ENCODE peak calls at places on chromosomes 6 and 20, in eight cellular contexts. One of them, this sample, is unnamed.
A peak's percentile ranks its signal among the peaks of the same experiment; 100 is the strongest.

GRCh38 chr6:16168858-16169257 is 40.0 kb downstream of the MYLIP start:
- DNase-seq in fibroblast of villous mesenchyme: peak; percentile 53
- DNase-seq in NB4: peak; percentile 78
- DNase-seq in neural crest cell: no peak
- DNase-seq in cardiac fibroblast: peak; percentile 64
- DNase-seq in endothelial cell: peak; percentile 26
- DNase-seq in fibroblast of the aortic adventitia: peak; percentile 66
- DNase-seq in RWPE1: no peak
- DNase-seq in this sample: peak; percentile 31

GRCh38 chr6:129719692-129720091 is 9.7 kb upstream of the ARHGAP18 start:
- DNase-seq in endothelial cell: no peak
- DNase-seq in RWPE1: no peak
- DNase-seq in neural crest cell: no peak
- DNase-seq in fibroblast of the aortic adventitia: peak; percentile 74
- DNase-seq in cardiac fibroblast: peak; percentile 77
- DNase-seq in fibroblast of villous mesenchyme: peak; percentile 67
- DNase-seq in NB4: no peak
- DNase-seq in this sample: no peak

GRCh38 chr20:41406896-41407444 is 40.4 kb upstream of the EMILIN3 start:
- DNase-seq in neural crest cell: no peak
- DNase-seq in endothelial cell: no peak
- DNase-seq in RWPE1: no peak
- DNase-seq in fibroblast of villous mesenchyme: no peak
- DNase-seq in NB4: no peak
- DNase-seq in fibroblast of the aortic adventitia: no peak
- DNase-seq in cardiac fibroblast: no peak
- DNase-seq in this sample: no peak

GRCh38 chr20:42945194-42945593 is 244.5 kb downstream of the PTPRT start:
- DNase-seq in neural crest cell: no peak
- DNase-seq in NB4: no peak
- DNase-seq in cardiac fibroblast: no peak
- DNase-seq in fibroblast of villous mesenchyme: no peak
- DNase-seq in fibroblast of the aortic adventitia: no peak
- DNase-seq in RWPE1: no peak
- DNase-seq in endothelial cell: no peak
- DNase-seq in this sample: no peak

GRCh38 chr6:117559299-117559698 is 43.0 kb downstream of the GOPC start:
- DNase-seq in endothelial cell: no peak
- DNase-seq in NB4: no peak
- DNase-seq in fibroblast of the aortic adventitia: no peak
- DNase-seq in fibroblast of villous mesenchyme: no peak
- DNase-seq in RWPE1: no peak
- DNase-seq in cardiac fibroblast: no peak
- DNase-seq in neural crest cell: no peak
- DNase-seq in this sample: peak; percentile 12

GRCh38 chr6:82612475-82612874 is 248.9 kb downstream of the TPBG start:
- DNase-seq in RWPE1: no peak
- DNase-seq in neural crest cell: no peak
- DNase-seq in endothelial cell: no peak
- DNase-seq in fibroblast of villous mesenchyme: no peak
- DNase-seq in fibroblast of the aortic adventitia: peak; percentile 68
- DNase-seq in NB4: no peak
- DNase-seq in cardiac fibroblast: no peak
- DNase-seq in this sample: no peak

GRCh38 chr6:26020983-26021349 is 58.4 kb downstream of the TRIM38 start:
- DNase-seq in neural crest cell: peak; percentile 54
- DNase-seq in endothelial cell: peak; percentile 61
- DNase-seq in fibroblast of villous mesenchyme: peak; percentile 77
- DNase-seq in cardiac fibroblast: peak; percentile 72
- DNase-seq in RWPE1: peak; percentile 15
- DNase-seq in fibroblast of the aortic adventitia: peak; percentile 70
- DNase-seq in NB4: peak; percentile 81
- DNase-seq in this sample: peak; percentile 77

GRCh38 chr20:41643504-41643938 is 25.3 kb upstream of the CHD6 start:
- DNase-seq in fibroblast of the aortic adventitia: peak; percentile 94
- DNase-seq in fibroblast of villous mesenchyme: peak; percentile 48
- DNase-seq in cardiac fibroblast: peak; percentile 93
- DNase-seq in endothelial cell: no peak
- DNase-seq in NB4: peak; percentile 29
- DNase-seq in RWPE1: peak; percentile 54
- DNase-seq in neural crest cell: no peak
- DNase-seq in this sample: peak; percentile 54

GRCh38 chr6:26264547-26264946 is 100.5 kb upstream of the BTN3A2 start:
- DNase-seq in neural crest cell: no peak
- DNase-seq in RWPE1: no peak
- DNase-seq in fibroblast of villous mesenchyme: no peak
- DNase-seq in endothelial cell: no peak
- DNase-seq in fibroblast of the aortic adventitia: no peak
- DNase-seq in cardiac fibroblast: no peak
- DNase-seq in NB4: no peak
- DNase-seq in this sample: no peak

GRCh38 chr20:46209930-46210671 is 92.0 kb downstream of the CD40 start:
- DNase-seq in neural crest cell: no peak
- DNase-seq in endothelial cell: no peak
- DNase-seq in fibroblast of the aortic adventitia: no peak
- DNase-seq in RWPE1: no peak
- DNase-seq in fibroblast of villous mesenchyme: no peak
- DNase-seq in NB4: no peak
- DNase-seq in cardiac fibroblast: peak; percentile 6
- DNase-seq in this sample: no peak

GRCh38 chr20:51531141-51531710 is 11.3 kb downstream of the NFATC2 start:
- DNase-seq in fibroblast of villous mesenchyme: no peak
- DNase-seq in cardiac fibroblast: no peak
- DNase-seq in neural crest cell: no peak
- DNase-seq in NB4: no peak
- DNase-seq in fibroblast of the aortic adventitia: no peak
- DNase-seq in RWPE1: peak; percentile 97
- DNase-seq in endothelial cell: no peak
- DNase-seq in this sample: peak; percentile 58

GRCh38 chr20:6828794-6829423 is 61.4 kb downstream of the BMP2 start:
- DNase-seq in fibroblast of villous mesenchyme: peak; percentile 59
- DNase-seq in endothelial cell: peak; percentile 73
- DNase-seq in RWPE1: peak; percentile 82
- DNase-seq in fibroblast of the aortic adventitia: peak; percentile 74
- DNase-seq in cardiac fibroblast: peak; percentile 72
- DNase-seq in neural crest cell: peak; percentile 69
- DNase-seq in NB4: peak; percentile 68
- DNase-seq in this sample: peak; percentile 82

GRCh38 chr20:38569747-38570519 is 11.1 kb upstream of the ADIG start:
- DNase-seq in cardiac fibroblast: no peak
- DNase-seq in fibroblast of villous mesenchyme: no peak
- DNase-seq in endothelial cell: no peak
- DNase-seq in neural crest cell: no peak
- DNase-seq in RWPE1: no peak
- DNase-seq in fibroblast of the aortic adventitia: no peak
- DNase-seq in NB4: no peak
- DNase-seq in this sample: no peak

GRCh38 chr6:30548375-30548774 is 7.9 kb downstream of the GNL1 start:
- DNase-seq in cardiac fibroblast: peak; percentile 33
- DNase-seq in fibroblast of villous mesenchyme: peak; percentile 19
- DNase-seq in RWPE1: no peak
- DNase-seq in endothelial cell: no peak
- DNase-seq in NB4: no peak
- DNase-seq in fibroblast of the aortic adventitia: peak; percentile 22
- DNase-seq in neural crest cell: no peak
- DNase-seq in this sample: no peak

GRCh38 chr6:75422024-75422639 is 71.5 kb downstream of the FILIP1 start:
- DNase-seq in endothelial cell: no peak
- DNase-seq in fibroblast of villous mesenchyme: peak; percentile 59
- DNase-seq in fibroblast of the aortic adventitia: peak; percentile 35
- DNase-seq in cardiac fibroblast: peak; percentile 52
- DNase-seq in neural crest cell: no peak
- DNase-seq in NB4: no peak
- DNase-seq in RWPE1: no peak
- DNase-seq in this sample: peak; percentile 8

GRCh38 chr6:82554706-82555105 is 191.1 kb downstream of the TPBG start:
- DNase-seq in RWPE1: no peak
- DNase-seq in fibroblast of the aortic adventitia: peak; percentile 65
- DNase-seq in cardiac fibroblast: no peak
- DNase-seq in neural crest cell: no peak
- DNase-seq in endothelial cell: no peak
- DNase-seq in fibroblast of villous mesenchyme: peak; percentile 48
- DNase-seq in NB4: no peak
- DNase-seq in this sample: no peak

GRCh38 chr20:1786061-1786460 is 109.1 kb upstream of the SIRPA start:
- DNase-seq in NB4: no peak
- DNase-seq in cardiac fibroblast: no peak
- DNase-seq in endothelial cell: no peak
- DNase-seq in fibroblast of the aortic adventitia: no peak
- DNase-seq in fibroblast of villous mesenchyme: no peak
- DNase-seq in RWPE1: no peak
- DNase-seq in neural crest cell: no peak
- DNase-seq in this sample: no peak

GRCh38 chr6:116561377-116562018 is 7.9 kb downstream of the CALHM4 start:
- DNase-seq in neural crest cell: peak; percentile 70
- DNase-seq in endothelial cell: peak; percentile 75
- DNase-seq in NB4: peak; percentile 76
- DNase-seq in fibroblast of villous mesenchyme: peak; percentile 77
- DNase-seq in RWPE1: peak; percentile 40
- DNase-seq in cardiac fibroblast: peak; percentile 86
- DNase-seq in fibroblast of the aortic adventitia: peak; percentile 86
- DNase-seq in this sample: peak; percentile 75

GRCh38 chr20:3590164-3590563 is 73.0 kb downstream of the GFRA4 start:
- DNase-seq in endothelial cell: no peak
- DNase-seq in NB4: no peak
- DNase-seq in RWPE1: no peak
- DNase-seq in cardiac fibroblast: no peak
- DNase-seq in fibroblast of villous mesenchyme: no peak
- DNase-seq in fibroblast of the aortic adventitia: no peak
- DNase-seq in neural crest cell: no peak
- DNase-seq in this sample: no peak

GRCh38 chr20:43972692-43973091 is 58.0 kb downstream of the TOX2 start:
- DNase-seq in neural crest cell: no peak
- DNase-seq in fibroblast of villous mesenchyme: no peak
- DNase-seq in cardiac fibroblast: no peak
- DNase-seq in NB4: no peak
- DNase-seq in RWPE1: no peak
- DNase-seq in endothelial cell: no peak
- DNase-seq in fibroblast of the aortic adventitia: no peak
- DNase-seq in this sample: no peak

GRCh38 chr6:38020593-38020992 is 201.1 kb downstream of the ZFAND3 start:
- DNase-seq in NB4: no peak
- DNase-seq in fibroblast of villous mesenchyme: no peak
- DNase-seq in RWPE1: no peak
- DNase-seq in endothelial cell: no peak
- DNase-seq in cardiac fibroblast: no peak
- DNase-seq in fibroblast of the aortic adventitia: no peak
- DNase-seq in neural crest cell: no peak
- DNase-seq in this sample: no peak

GRCh38 chr6:131628726-131629125 is 684 bp upstream of the MED23 start:
- DNase-seq in fibroblast of villous mesenchyme: peak; percentile 4
- DNase-seq in cardiac fibroblast: no peak
- DNase-seq in RWPE1: no peak
- DNase-seq in NB4: peak; percentile 8
- DNase-seq in neural crest cell: no peak
- DNase-seq in fibroblast of the aortic adventitia: no peak
- DNase-seq in endothelial cell: no peak
- DNase-seq in this sample: no peak

GRCh38 chr6:84242265-84242664 is 14.8 kb upstream of the CEP162 start:
- DNase-seq in endothelial cell: no peak
- DNase-seq in RWPE1: no peak
- DNase-seq in fibroblast of the aortic adventitia: no peak
- DNase-seq in NB4: no peak
- DNase-seq in cardiac fibroblast: no peak
- DNase-seq in fibroblast of villous mesenchyme: no peak
- DNase-seq in neural crest cell: no peak
- DNase-seq in this sample: no peak

GRCh38 chr6:84243240-84243639 is 15.8 kb upstream of the CEP162 start:
- DNase-seq in fibroblast of villous mesenchyme: no peak
- DNase-seq in NB4: no peak
- DNase-seq in neural crest cell: no peak
- DNase-seq in RWPE1: no peak
- DNase-seq in fibroblast of the aortic adventitia: peak; percentile 18
- DNase-seq in cardiac fibroblast: peak; percentile 35
- DNase-seq in endothelial cell: no peak
- DNase-seq in this sample: no peak
- TF ChIP-seq CTCF in fibroblast of villous mesenchyme: no peak
- TF ChIP-seq CTCF in NB4: no peak
- TF ChIP-seq CTCF in neural crest cell: no peak
- TF ChIP-seq CTCF in RWPE1: no peak
- TF ChIP-seq CTCF in fibroblast of the aortic adventitia: no peak
- TF ChIP-seq CTCF in cardiac fibroblast: no peak
- TF ChIP-seq CTCF in endothelial cell: no peak
- TF ChIP-seq CTCF in this sample: peak; percentile 27

DNA sequence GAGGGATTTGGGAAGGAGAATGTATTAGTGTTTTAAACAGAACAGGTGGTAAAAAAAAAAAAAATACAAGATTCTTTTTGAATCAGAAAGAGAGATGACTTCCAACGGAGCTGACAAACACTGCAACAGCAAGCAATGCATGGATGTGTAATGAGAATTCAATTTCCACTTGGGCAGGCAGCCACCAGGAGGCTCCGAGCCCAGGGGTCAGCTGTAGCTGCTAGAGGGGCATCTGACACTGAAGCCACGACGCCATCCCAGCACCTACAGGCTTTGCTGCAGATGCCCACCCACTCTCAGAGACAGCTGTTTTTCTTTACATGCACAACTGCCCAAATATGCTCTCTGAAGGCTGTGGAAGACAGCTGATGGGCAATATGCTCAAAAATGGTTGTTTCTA is 75.4 kb downstream of the ELOVL5 start:
- DNase-seq in fibroblast of the aortic adventitia: no peak
- DNase-seq in endothelial cell: no peak
- DNase-seq in NB4: no peak
- DNase-seq in neural crest cell: no peak
- DNase-seq in fibroblast of villous mesenchyme: no peak
- DNase-seq in cardiac fibroblast: no peak
- DNase-seq in RWPE1: no peak
- DNase-seq in this sample: no peak
- TF ChIP-seq CTCF in fibroblast of the aortic adventitia: no peak
- TF ChIP-seq CTCF in endothelial cell: no peak
- TF ChIP-seq CTCF in NB4: no peak
- TF ChIP-seq CTCF in neural crest cell: peak; percentile 19
- TF ChIP-seq CTCF in fibroblast of villous mesenchyme: peak; percentile 9
- TF ChIP-seq CTCF in cardiac fibroblast: peak; percentile 1
- TF ChIP-seq CTCF in RWPE1: no peak
- TF ChIP-seq CTCF in this sample: no peak

DNA sequence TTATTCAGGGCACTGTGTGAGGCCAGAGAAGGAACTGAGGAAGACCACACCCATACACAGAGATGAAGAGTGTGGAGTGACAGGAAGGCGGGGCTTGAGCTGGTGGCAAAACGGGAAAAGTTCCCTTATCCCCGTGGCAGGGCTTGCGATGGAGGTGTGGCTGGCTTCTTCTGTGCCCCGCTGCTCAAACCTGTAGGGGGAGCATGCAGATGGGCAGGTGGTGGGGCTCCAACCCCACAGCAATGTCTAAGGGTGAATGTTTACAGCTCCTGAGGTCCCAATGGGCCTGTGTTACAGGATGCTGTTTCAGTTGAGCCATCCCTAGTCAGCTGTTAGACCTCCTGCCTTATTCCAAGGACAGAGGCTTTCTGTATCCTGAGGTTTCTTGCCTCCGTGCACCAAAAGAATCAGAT is 105.9 kb downstream of the LY86 start:
- DNase-seq in neural crest cell: no peak
- DNase-seq in endothelial cell: no peak
- DNase-seq in NB4: peak; percentile 65
- DNase-seq in fibroblast of the aortic adventitia: no peak
- DNase-seq in cardiac fibroblast: no peak
- DNase-seq in fibroblast of villous mesenchyme: no peak
- DNase-seq in RWPE1: no peak
- DNase-seq in this sample: no peak
- TF ChIP-seq CTCF in neural crest cell: no peak
- TF ChIP-seq CTCF in endothelial cell: no peak
- TF ChIP-seq CTCF in NB4: peak; percentile 36
- TF ChIP-seq CTCF in fibroblast of the aortic adventitia: no peak
- TF ChIP-seq CTCF in cardiac fibroblast: no peak
- TF ChIP-seq CTCF in fibroblast of villous mesenchyme: no peak
- TF ChIP-seq CTCF in RWPE1: no peak
- TF ChIP-seq CTCF in this sample: no peak

GRCh38 chr20:34948030-34948429 is 7.6 kb downstream of the GSS start:
- DNase-seq in NB4: no peak
- DNase-seq in endothelial cell: no peak
- DNase-seq in cardiac fibroblast: peak; percentile 54
- DNase-seq in neural crest cell: no peak
- DNase-seq in RWPE1: peak; percentile 72
- DNase-seq in fibroblast of villous mesenchyme: peak; percentile 65
- DNase-seq in fibroblast of the aortic adventitia: peak; percentile 80
- DNase-seq in this sample: peak; percentile 27
- TF ChIP-seq CTCF in NB4: no peak
- TF ChIP-seq CTCF in endothelial cell: no peak
- TF ChIP-seq CTCF in cardiac fibroblast: no peak
- TF ChIP-seq CTCF in neural crest cell: no peak
- TF ChIP-seq CTCF in RWPE1: no peak
- TF ChIP-seq CTCF in fibroblast of villous mesenchyme: no peak
- TF ChIP-seq CTCF in fibroblast of the aortic adventitia: peak; percentile 15
- TF ChIP-seq CTCF in this sample: no peak

This sample was measured in MCF 10A.